ENCODE peak calls at places on chromosome 2, in ten cellular contexts. X, E, G, B, O, P, M, S, U and T are unnamed samples.

GRCh38 chr2:205427112-205427511 is 255.2 kb upstream of the NRP2 start:
- DNase-seq in X (no peak), E (no peak), G (no peak), B (no peak), O (no peak), P (peak), M (peak), S (peak), U (peak), T (no peak)

GRCh38 chr2:6694555-6694954 is 171.2 kb downstream of the CMPK2 start:
- DNase-seq in X (no peak), E (no peak), G (no peak), B (peak), O (no peak), P (peak), M (no peak), S (no peak), U (no peak), T (no peak)

GRCh38 chr2:215366440-215367032 is 54.7 kb downstream of the ATIC start:
- DNase-seq in X (no peak), E (no peak), G (no peak), B (no peak), O (no peak), P (peak), M (peak), S (no peak), U (no peak), T (no peak)

GRCh38 chr2:60641866-60642788 is 88.7 kb upstream of the BCL11A start:
- DNase-seq in X (peak), E (peak), G (peak), B (peak), O (peak), P (peak), M (peak), S (peak), U (peak), T (peak)

GRCh38 chr2:27211241-27211942 is 449 bp upstream of the ATRAID start:
- DNase-seq in X (peak), E (no peak), G (no peak), B (no peak), O (no peak), P (no peak), M (no peak), S (peak), U (peak), T (no peak)

GRCh38 chr2:144099746-144100438 is 420.0 kb downstream of the ZEB2 start:
- DNase-seq in X (no peak), E (no peak), G (no peak), B (no peak), O (no peak), P (peak), M (peak), S (peak), U (peak), T (no peak)

GRCh38 chr2:70785137-70785911 is 5.1 kb downstream of the FIGLA start:
- DNase-seq in X (peak), E (peak), G (peak), B (peak), O (peak), P (peak), M (no peak), S (peak), U (peak), T (peak)

GRCh38 chr2:241112592-241112991 is 10.5 kb upstream of the MTERF4 start:
- DNase-seq in X (no peak), E (no peak), G (no peak), B (no peak), O (no peak), P (no peak), M (no peak), S (no peak), U (no peak), T (no peak)

GRCh38 chr2:128603411-128603924 is 284.8 kb upstream of the HS6ST1 start:
- DNase-seq in X (no peak), E (no peak), G (no peak), B (no peak), O (no peak), P (no peak), M (no peak), S (no peak), U (no peak), T (peak)

GRCh38 chr2:179917272-179917671 is 55.9 kb upstream of the ZNF385B start:
- DNase-seq in X (no peak), E (no peak), G (no peak), B (no peak), O (no peak), P (peak), M (peak), S (no peak), U (peak), T (no peak)

GRCh38 chr2:217937446-217937845 is 65.3 kb downstream of the TNS1 start:
- DNase-seq in X (no peak), E (no peak), G (no peak), B (no peak), O (no peak), P (peak), M (no peak), S (peak), U (no peak), T (no peak)

GRCh38 chr2:120862254-120863172 is 126.8 kb downstream of the GLI2 start:
- DNase-seq in X (no peak), E (no peak), G (no peak), B (no peak), O (no peak), P (no peak), M (no peak), S (no peak), U (no peak), T (no peak)

GRCh38 chr2:166803314-166803986 is 84.8 kb upstream of the XIRP2 start:
- DNase-seq in X (no peak), E (no peak), G (no peak), B (no peak), O (no peak), P (no peak), M (peak), S (no peak), U (no peak), T (no peak)

GRCh38 chr2:45610281-45611019 is 617 bp downstream of the SRBD1 start:
- DNase-seq in X (peak), E (peak), G (peak), B (peak), O (peak), P (peak), M (peak), S (peak), U (peak), T (peak)

GRCh38 chr2:47190188-47190818 is 35.2 kb upstream of the STPG4 start:
- DNase-seq in X (no peak), E (no peak), G (no peak), B (no peak), O (no peak), P (peak), M (peak), S (peak), U (peak), T (no peak)

GRCh38 chr2:68387408-68388350 is 22.6 kb downstream of the PLEK start:
- DNase-seq in X (no peak), E (no peak), G (no peak), B (no peak), O (no peak), P (no peak), M (no peak), S (no peak), U (no peak), T (no peak)
- H3K4me2 ChIP-seq in X (no peak), E (no peak), G (no peak), B (no peak), O (no peak), P (no peak), M (no peak), S (no peak), U (no peak), T (no peak)

GRCh38 chr2:236968101-236968886 is 117.4 kb upstream of the COPS8 start:
- DNase-seq in X (no peak), E (peak), G (no peak), B (no peak), O (no peak), P (no peak), M (no peak), S (no peak), U (no peak), T (no peak)
- H2AFZ ChIP-seq in X (no peak), E (no peak), G (no peak), B (no peak), O (no peak), P (no peak), M (no peak), S (no peak), U (no peak), T (no peak)

GRCh38 chr2:206721216-206721920 is 3.2 kb upstream of the DYTN start:
- DNase-seq in X (no peak), E (no peak), G (no peak), B (no peak), O (no peak), P (no peak), M (no peak), S (no peak), U (no peak), T (no peak)

GRCh38 chr2:206728277-206729199 is 10.3 kb upstream of the DYTN start:
- DNase-seq in X (no peak), E (no peak), G (no peak), B (no peak), O (peak), P (peak), M (peak), S (no peak), U (peak), T (no peak)

GRCh38 chr2:206727287-206727686 is 9.1 kb upstream of the DYTN start:
- DNase-seq in X (no peak), E (no peak), G (no peak), B (no peak), O (no peak), P (no peak), M (no peak), S (no peak), U (no peak), T (no peak)

GRCh38 chr2:206718296-206718695 is at the start of gene DYTN:
- DNase-seq in X (no peak), E (no peak), G (no peak), B (no peak), O (no peak), P (no peak), M (no peak), S (no peak), U (no peak), T (no peak)

DNA sequence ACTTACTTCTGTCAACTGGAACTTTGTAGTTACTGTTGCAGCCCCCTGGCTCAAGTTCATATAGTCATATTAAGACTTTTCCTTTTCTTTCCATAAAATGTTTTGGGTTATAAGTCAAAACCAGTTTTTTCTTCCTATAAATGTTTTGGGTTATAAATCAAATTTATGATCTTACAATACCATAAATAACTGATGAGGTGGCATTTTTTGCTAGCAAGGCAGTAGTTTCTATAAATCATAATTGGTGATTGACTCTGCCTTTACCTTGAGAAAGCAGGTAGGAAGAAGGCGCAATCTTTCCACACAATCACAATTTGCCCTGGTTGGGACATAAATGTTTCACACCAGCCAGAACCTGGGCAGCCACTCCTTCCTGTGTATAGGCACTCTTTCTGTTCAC is 5.1 kb upstream of the DYTN start:
- DNase-seq in X (no peak), E (no peak), G (no peak), B (no peak), O (no peak), P (no peak), M (no peak), S (no peak), U (no peak), T (no peak)
- H3K4me2 ChIP-seq in X (no peak), E (no peak), G (no peak), B (no peak), O (no peak), P (no peak), M (no peak), S (no peak), U (no peak), T (no peak)

GRCh38 chr2:38535404-38535744 is 67.4 kb downstream of the HNRNPLL start:
- DNase-seq in X (no peak), E (no peak), G (no peak), B (no peak), O (no peak), P (no peak), M (no peak), S (no peak), U (no peak), T (no peak)
- H2AFZ ChIP-seq in X (peak), E (no peak), G (peak), B (peak), O (peak), P (no peak), M (no peak), S (peak), U (no peak), T (no peak)